ENCODE peak calls at places on chromosomes 12 and 14, in five cellular contexts. One of them, this sample, is unnamed. For H4K20me1 and H3K36me3, the result is how much of the 10 kb centered on the place peaks cover.

GRCh38 chr12:1660304-1661187 is 30.3 kb upstream of the ADIPOR2 start:
- DNase-seq in astrocyte: no peak
- DNase-seq in mammary epithelial cell: peak
- DNase-seq in Karpas-422: no peak
- DNase-seq in HCT116: no peak
- DNase-seq in this sample: peak

GRCh38 chr12:57543666-57544065 is 3.3 kb downstream of the DCTN2 start:
- DNase-seq in Karpas-422: no peak
- DNase-seq in mammary epithelial cell: no peak
- DNase-seq in astrocyte: no peak
- DNase-seq in HCT116: no peak
- DNase-seq in this sample: no peak

GRCh38 chr14:36773136-36773540 is 111.5 kb downstream of the PAX9 start:
- DNase-seq in astrocyte: peak
- DNase-seq in HCT116: peak
- DNase-seq in Karpas-422: peak
- DNase-seq in mammary epithelial cell: peak
- DNase-seq in this sample: no peak

GRCh38 chr12:77204055-77204454 is 138.7 kb upstream of the E2F7 start:
- DNase-seq in mammary epithelial cell: no peak
- DNase-seq in astrocyte: no peak
- DNase-seq in HCT116: no peak
- DNase-seq in Karpas-422: peak
- DNase-seq in this sample: peak

GRCh38 chr14:65574611-65575010 is 162.1 kb downstream of the FUT8 start:
- DNase-seq in HCT116: no peak
- DNase-seq in astrocyte: no peak
- DNase-seq in mammary epithelial cell: no peak
- DNase-seq in Karpas-422: no peak
- DNase-seq in this sample: no peak

GRCh38 chr14:90846511-90846910 is 30.3 kb upstream of the TTC7B start:
- DNase-seq in mammary epithelial cell: peak
- DNase-seq in Karpas-422: no peak
- DNase-seq in astrocyte: peak
- DNase-seq in HCT116: no peak
- DNase-seq in this sample: no peak

GRCh38 chr12:13195848-13196301 is 651 bp upstream of the EMP1 start:
- DNase-seq in HCT116: no peak
- DNase-seq in Karpas-422: no peak
- DNase-seq in astrocyte: peak
- DNase-seq in mammary epithelial cell: no peak
- DNase-seq in this sample: peak

GRCh38 chr14:94945615-94946014 is 175.7 kb upstream of the GSC start:
- DNase-seq in HCT116: no peak
- DNase-seq in mammary epithelial cell: no peak
- DNase-seq in astrocyte: no peak
- DNase-seq in Karpas-422: no peak
- DNase-seq in this sample: no peak

GRCh38 chr12:66240106-66240820 is 51.2 kb downstream of the IRAK3 start:
- DNase-seq in Karpas-422: no peak
- DNase-seq in mammary epithelial cell: no peak
- DNase-seq in HCT116: no peak
- DNase-seq in astrocyte: no peak
- DNase-seq in this sample: no peak

GRCh38 chr12:98373019-98373554 is 142.3 kb upstream of the TMPO start:
- DNase-seq in mammary epithelial cell: peak
- DNase-seq in astrocyte: peak
- DNase-seq in Karpas-422: peak
- DNase-seq in HCT116: peak
- DNase-seq in this sample: peak

GRCh38 chr12:115763982-115764621 is 513.4 kb downstream of the MED13L start:
- DNase-seq in Karpas-422: no peak
- DNase-seq in HCT116: no peak
- DNase-seq in astrocyte: no peak
- DNase-seq in mammary epithelial cell: no peak
- DNase-seq in this sample: no peak

GRCh38 chr14:59020382-59020781 is 168.1 kb upstream of the DAAM1 start:
- DNase-seq in astrocyte: peak
- DNase-seq in Karpas-422: peak
- DNase-seq in HCT116: peak
- DNase-seq in mammary epithelial cell: peak
- DNase-seq in this sample: peak

GRCh38 chr12:131855521-131856142 is 27.4 kb downstream of the MMP17 start:
- DNase-seq in Karpas-422: no peak
- DNase-seq in mammary epithelial cell: no peak
- DNase-seq in astrocyte: no peak
- DNase-seq in HCT116: no peak
- DNase-seq in this sample: no peak

GRCh38 chr14:67108230-67108629 is 81.0 kb upstream of the GARIN2 start:
- DNase-seq in Karpas-422: no peak
- DNase-seq in astrocyte: no peak
- DNase-seq in HCT116: no peak
- DNase-seq in mammary epithelial cell: no peak
- DNase-seq in this sample: no peak

GRCh38 chr12:46453428-46453827 is 80.9 kb upstream of the SLC38A2 start:
- DNase-seq in mammary epithelial cell: peak
- DNase-seq in astrocyte: no peak
- DNase-seq in Karpas-422: peak
- DNase-seq in HCT116: no peak
- DNase-seq in this sample: no peak

GRCh38 chr12:69284131-69284530 is 44.8 kb downstream of the CPSF6 start:
- DNase-seq in astrocyte: peak
- DNase-seq in HCT116: peak
- DNase-seq in mammary epithelial cell: peak
- DNase-seq in Karpas-422: no peak
- DNase-seq in this sample: peak

GRCh38 chr12:113261847-113262470 is 40.7 kb downstream of the TPCN1 start:
- DNase-seq in HCT116: no peak
- DNase-seq in astrocyte: no peak
- DNase-seq in mammary epithelial cell: no peak
- DNase-seq in Karpas-422: peak
- DNase-seq in this sample: no peak

GRCh38 chr14:64574370-64575115 is 24.8 kb downstream of the PPP1R36 start:
- DNase-seq in astrocyte: no peak
- DNase-seq in mammary epithelial cell: no peak
- DNase-seq in HCT116: no peak
- DNase-seq in Karpas-422: no peak
- DNase-seq in this sample: no peak

DNA sequence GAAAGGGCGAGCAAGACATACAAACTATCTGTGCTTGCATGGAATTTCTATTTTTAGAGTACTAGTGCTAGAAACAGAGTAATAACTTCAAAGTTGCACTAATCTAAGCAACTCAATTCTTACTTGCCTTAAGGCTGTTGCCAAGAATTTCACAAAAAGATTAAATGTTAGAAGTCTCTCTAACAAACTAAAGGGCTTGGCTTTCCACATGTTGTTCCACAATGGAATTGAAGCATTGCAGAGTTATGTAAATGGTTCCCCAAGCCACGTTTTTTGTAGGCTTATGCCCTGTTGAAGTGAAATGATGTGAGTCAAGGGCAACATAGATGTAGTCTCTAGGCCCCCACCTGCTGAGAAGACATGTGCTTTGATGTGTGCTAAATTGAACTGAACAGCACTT is 175.1 kb upstream of the LMNTD1 start:
- DNase-seq in Karpas-422: no peak
- DNase-seq in astrocyte: peak
- DNase-seq in mammary epithelial cell: no peak
- DNase-seq in HCT116: no peak
- DNase-seq in this sample: peak
- H4K20me1 ChIP-seq in Karpas-422: under half
- H4K20me1 ChIP-seq in astrocyte: under half
- H4K20me1 ChIP-seq in mammary epithelial cell: under half
- H4K20me1 ChIP-seq in HCT116: under half
- H4K20me1 ChIP-seq in this sample: under half

DNA sequence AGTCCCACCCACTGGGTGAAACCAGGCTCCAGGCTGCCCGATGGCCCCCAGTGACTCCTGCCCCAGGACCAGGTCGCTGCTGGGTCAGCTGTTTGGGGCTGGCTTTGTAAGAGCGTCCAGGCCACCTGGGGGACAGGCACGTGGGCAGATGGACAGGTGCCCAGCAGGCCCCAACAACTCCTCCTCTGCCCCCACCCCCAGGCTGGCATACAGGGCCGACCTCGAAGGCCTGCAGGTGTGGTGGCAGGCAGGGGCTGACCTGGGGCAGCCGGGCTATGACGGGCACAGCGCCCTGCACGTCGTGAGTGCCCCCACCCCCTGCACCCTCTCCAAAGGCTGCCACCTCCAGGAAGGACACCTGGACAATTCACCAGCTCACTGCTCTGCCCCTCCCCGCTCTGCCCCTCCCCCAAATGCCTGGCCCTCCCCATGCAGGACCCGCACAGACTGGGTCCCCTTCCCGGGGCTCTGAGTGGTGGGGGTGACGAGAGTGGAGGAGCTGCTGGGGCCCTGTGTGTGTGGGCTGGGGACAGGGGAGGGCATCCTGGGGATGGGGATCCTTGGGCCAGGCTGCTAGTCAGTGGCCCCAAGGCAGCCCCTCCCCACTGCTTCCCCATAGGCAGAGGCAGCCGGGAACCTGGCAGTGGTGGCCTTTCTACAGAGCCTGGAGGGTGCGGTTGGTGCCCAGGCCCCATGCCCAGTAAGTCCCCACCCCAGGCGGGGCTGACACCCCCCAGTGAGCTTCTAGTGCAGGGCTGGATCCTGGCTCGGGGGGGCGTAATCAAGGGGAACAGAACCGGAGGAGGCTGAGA is 26.0 kb downstream of the ASPG start:
- DNase-seq in HCT116: no peak
- DNase-seq in mammary epithelial cell: no peak
- DNase-seq in astrocyte: no peak
- DNase-seq in Karpas-422: no peak
- DNase-seq in this sample: no peak
- H3K4me3 ChIP-seq in HCT116: no peak
- H3K4me3 ChIP-seq in mammary epithelial cell: no peak
- H3K4me3 ChIP-seq in astrocyte: no peak
- H3K4me3 ChIP-seq in Karpas-422: no peak
- H3K4me3 ChIP-seq in this sample: no peak

GRCh38 chr12:122059203-122059960 is 19.2 kb upstream of the MLXIP start:
- DNase-seq in HCT116: no peak
- DNase-seq in Karpas-422: no peak
- DNase-seq in mammary epithelial cell: no peak
- DNase-seq in astrocyte: no peak
- DNase-seq in this sample: no peak
- H3K36me3 ChIP-seq in HCT116: under half
- H3K36me3 ChIP-seq in Karpas-422: under half
- H3K36me3 ChIP-seq in mammary epithelial cell: under half
- H3K36me3 ChIP-seq in astrocyte: under half
- H3K36me3 ChIP-seq in this sample: under half

GRCh38 chr12:130158775-130159100 is 3.5 kb upstream of the FZD10 start:
- DNase-seq in HCT116: no peak
- DNase-seq in mammary epithelial cell: no peak
- DNase-seq in Karpas-422: no peak
- DNase-seq in astrocyte: no peak
- DNase-seq in this sample: no peak
- H4K20me1 ChIP-seq in HCT116: under half
- H4K20me1 ChIP-seq in mammary epithelial cell: under half
- H4K20me1 ChIP-seq in Karpas-422: under half
- H4K20me1 ChIP-seq in astrocyte: under half
- H4K20me1 ChIP-seq in this sample: under half

DNA sequence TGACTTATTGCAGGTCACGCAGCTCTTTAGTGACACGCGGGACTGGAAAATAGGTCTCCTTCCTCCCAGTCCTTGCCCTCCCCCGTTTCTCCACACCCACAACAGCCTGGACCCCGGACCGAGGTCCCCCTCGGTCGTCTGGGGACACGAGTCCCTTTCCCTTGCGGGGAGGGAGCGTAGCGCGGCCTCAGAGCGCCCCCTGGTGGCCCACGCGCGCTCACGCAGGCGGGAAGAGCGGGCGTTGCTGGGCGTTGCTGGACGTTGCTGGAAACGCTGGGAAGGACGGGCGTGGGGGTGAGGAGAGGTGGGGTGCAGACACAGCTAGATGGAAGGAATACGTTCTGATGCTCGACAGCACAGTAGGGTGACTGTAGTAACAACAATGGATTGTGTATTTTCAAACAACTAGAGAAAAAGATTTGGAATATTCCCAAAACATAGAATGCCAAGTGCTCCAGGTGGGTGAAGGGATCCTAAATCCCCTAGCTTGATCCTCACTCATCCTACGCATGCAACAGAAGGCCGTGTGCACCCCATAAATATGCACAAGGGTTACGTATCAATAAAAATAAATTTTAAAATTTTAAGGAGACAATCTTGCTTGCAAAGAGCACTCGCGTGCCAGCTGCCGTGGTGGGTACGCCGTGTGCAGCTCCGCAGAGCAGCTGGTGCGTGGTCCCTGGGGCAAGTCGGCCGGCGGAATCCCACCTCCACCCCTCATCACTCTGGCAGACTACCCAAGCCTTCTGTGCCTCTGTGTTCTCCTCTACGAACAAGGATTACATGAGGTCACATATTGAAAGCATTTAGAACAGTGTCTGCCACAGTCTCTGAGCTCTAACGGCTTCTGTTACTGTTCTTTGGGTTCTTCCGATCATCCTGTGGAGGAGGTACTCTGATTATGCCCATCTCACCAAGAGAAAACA is 87.4 kb downstream of the B4GALNT3 start:
- DNase-seq in HCT116: peak
- DNase-seq in astrocyte: no peak
- DNase-seq in Karpas-422: peak
- DNase-seq in mammary epithelial cell: peak
- DNase-seq in this sample: peak
- H3K4me3 ChIP-seq in HCT116: no peak
- H3K4me3 ChIP-seq in astrocyte: no peak
- H3K4me3 ChIP-seq in Karpas-422: no peak
- H3K4me3 ChIP-seq in mammary epithelial cell: no peak
- H3K4me3 ChIP-seq in this sample: no peak

This sample was measured in fibroblast of lung.